ENCODE peak calls at places on chromosomes 4 and X, in nine cellular contexts. O is stimulated activated naive CD8-positive, alpha-beta T cell treated with anti-CD3 and anti-CD28 coated beads, Interleukin-15, Interleukin-2, amounts not matched to agents 100 U/mL and 50 U/mL, for 24 hours; G is HEK293T; T is IMR-90; I is globus pallidus; C is NCI-H187; S is GM12892; F is NCI-H345; E is fibroblast of lung. R is an unnamed sample.

GRCh38 chr4:84547211-84547610 is 35.7 kb upstream of the CDS1 start:
- DNase-seq in C (no peak), T (no peak), O (no peak), I (no peak), E (no peak), S (no peak), F (no peak), G (no peak), R (no peak)

GRCh38 chr4:39255266-39255665 is 72.9 kb downstream of the WDR19 start:
- DNase-seq in G (no peak), C (no peak), O (no peak), T (peak), S (no peak), I (no peak), F (no peak), E (peak), R (no peak)

GRCh38 chrX:91122141-91122540 is 312.5 kb upstream of the PABPC5 start:
- DNase-seq in S (no peak), I (no peak), T (no peak), F (peak), E (no peak), O (no peak), C (no peak), G (no peak), R (no peak)

GRCh38 chr4:1777822-1778641 is 15.1 kb upstream of the FGFR3 start:
- DNase-seq in E (no peak), I (peak), O (no peak), C (no peak), T (no peak), S (no peak), G (no peak), F (no peak), R (no peak)

GRCh38 chrX:55546956-55547355 is 57.3 kb upstream of the USP51 start:
- DNase-seq in C (no peak), G (no peak), F (no peak), I (no peak), E (no peak), S (no peak), T (no peak), O (no peak), R (no peak)

GRCh38 chr4:40212674-40213504 is 16.1 kb downstream of the RHOH start:
- DNase-seq in S (no peak), F (no peak), G (no peak), T (peak), O (peak), I (no peak), C (no peak), E (peak), R (no peak)

GRCh38 chrX:14915596-14915995 is 42.4 kb downstream of the MOSPD2 start:
- DNase-seq in O (no peak), C (no peak), I (no peak), S (no peak), F (no peak), T (peak), E (no peak), G (no peak), R (no peak)

GRCh38 chr4:154124539-154125255 is 335.8 kb upstream of the SFRP2 start:
- DNase-seq in O (no peak), S (no peak), F (no peak), T (peak), G (no peak), C (no peak), I (no peak), E (peak), R (no peak)

GRCh38 chr4:83170952-83171399 is 56.4 kb upstream of the PLAC8 start:
- DNase-seq in S (no peak), C (no peak), I (no peak), T (no peak), E (no peak), F (no peak), G (no peak), O (no peak), R (no peak)

GRCh38 chr4:15729910-15730533 is 27.2 kb downstream of the BST1 start:
- DNase-seq in F (no peak), I (peak), O (peak), S (peak), C (peak), E (peak), G (peak), T (peak), R (peak)

GRCh38 chr4:24070117-24070516 is 180.3 kb upstream of the PPARGC1A start:
- DNase-seq in E (peak), F (no peak), T (peak), S (no peak), C (no peak), I (no peak), G (no peak), O (no peak), R (no peak)

GRCh38 chr4:52265781-52266525 is 214.8 kb downstream of the SPATA18 start:
- DNase-seq in F (peak), T (no peak), G (no peak), I (no peak), O (no peak), E (no peak), C (no peak), S (no peak), R (no peak)

R was measured in NCI-H2107.